ENCODE peak calls at places on chromosomes 12 and 14, in five cellular contexts. B is A549, G is transverse colon, I is tibial nerve, R is ovary. Y is an unnamed sample.

GRCh38 chr14:91038439-91038838 is 22.0 kb downstream of the RPS6KA5 start:
- DNase-seq in B (no peak), G (no peak), I (no peak), R (no peak), Y (no peak)

GRCh38 chr12:6267007-6267721 is 43.3 kb upstream of the PLEKHG6 start:
- DNase-seq in B (no peak), G (no peak), I (no peak), R (no peak), Y (no peak)

GRCh38 chr12:75526655-75527511 is 15.5 kb upstream of the KRR1 start:
- DNase-seq in B (peak), G (no peak), I (no peak), R (no peak), Y (no peak)

GRCh38 chr14:93536945-93537344 is 106.2 kb downstream of the UNC79 start:
- DNase-seq in B (peak), G (no peak), I (no peak), R (no peak), Y (no peak)

GRCh38 chr12:28267920-28268680 is 77.8 kb downstream of the CCDC91 start:
- DNase-seq in B (no peak), G (no peak), I (no peak), R (no peak), Y (no peak)

GRCh38 chr14:32252030-32252670 is 49.1 kb upstream of the RNU6-8 start:
- DNase-seq in B (peak), G (peak), I (peak), R (peak), Y (peak)

GRCh38 chr12:65631621-65632111 is 192.6 kb upstream of the HMGA2 start:
- DNase-seq in B (peak), G (no peak), I (no peak), R (no peak), Y (no peak)

GRCh38 chr12:38025916-38026315 is 290.7 kb upstream of the ALG10B start:
- DNase-seq in B (no peak), G (no peak), I (no peak), R (no peak), Y (no peak)

GRCh38 chr12:4269279-4269991 is 4.1 kb upstream of the CCND2 start:
- DNase-seq in B (no peak), G (peak), I (peak), R (peak), Y (peak)

GRCh38 chr14:88802596-88802995 is 9.8 kb upstream of the EML5 start:
- DNase-seq in B (no peak), G (no peak), I (no peak), R (no peak), Y (no peak)

GRCh38 chr12:5173511-5174011 is 129.9 kb downstream of the KCNA5 start:
- DNase-seq in B (no peak), G (no peak), I (no peak), R (no peak), Y (no peak)

GRCh38 chr12:131831021-131831571 is 2.9 kb downstream of the MMP17 start:
- DNase-seq in B (peak), G (no peak), I (no peak), R (no peak), Y (no peak)

GRCh38 chr12:11580125-11580751 is 69.2 kb upstream of the ETV6 start:
- DNase-seq in B (peak), G (no peak), I (no peak), R (no peak), Y (peak)

GRCh38 chr12:66087365-66087943 is 43.1 kb downstream of the LLPH start:
- DNase-seq in B (peak), G (peak), I (peak), R (peak), Y (peak)

GRCh38 chr14:72476657-72477499 is 417.0 kb downstream of the DPF3 start:
- DNase-seq in B (peak), G (peak), I (no peak), R (no peak), Y (no peak)

GRCh38 chr14:75982724-75983358 is 1.0 kb upstream of the TGFB3 start:
- DNase-seq in B (peak), G (peak), I (peak), R (peak), Y (no peak)

GRCh38 chr14:93946104-93946503 is 19.0 kb downstream of the FAM181A start:
- DNase-seq in B (no peak), G (no peak), I (no peak), R (no peak), Y (no peak)

GRCh38 chr12:83172441-83172840 is 485.7 kb downstream of the TMTC2 start:
- DNase-seq in B (no peak), G (no peak), I (no peak), R (no peak), Y (no peak)
- TF ChIP-seq EP300 in B (no peak), G (no peak), I (no peak), R (no peak), Y (no peak)

GRCh38 chr12:46382974-46383653 is 10.5 kb upstream of the SLC38A2 start:
- DNase-seq in B (peak), G (peak), I (peak), R (peak), Y (peak)

GRCh38 chr12:46384451-46385301 is 12.1 kb upstream of the SLC38A2 start:
- DNase-seq in B (no peak), G (no peak), I (no peak), R (no peak), Y (no peak)

GRCh38 chr12:46382425-46382973 is 9.9 kb upstream of the SLC38A2 start:
- DNase-seq in B (no peak), G (no peak), I (no peak), R (no peak), Y (no peak)

GRCh38 chr12:46385439-46385838 is 12.9 kb upstream of the SLC38A2 start:
- DNase-seq in B (peak), G (no peak), I (no peak), R (no peak), Y (no peak)

DNA sequence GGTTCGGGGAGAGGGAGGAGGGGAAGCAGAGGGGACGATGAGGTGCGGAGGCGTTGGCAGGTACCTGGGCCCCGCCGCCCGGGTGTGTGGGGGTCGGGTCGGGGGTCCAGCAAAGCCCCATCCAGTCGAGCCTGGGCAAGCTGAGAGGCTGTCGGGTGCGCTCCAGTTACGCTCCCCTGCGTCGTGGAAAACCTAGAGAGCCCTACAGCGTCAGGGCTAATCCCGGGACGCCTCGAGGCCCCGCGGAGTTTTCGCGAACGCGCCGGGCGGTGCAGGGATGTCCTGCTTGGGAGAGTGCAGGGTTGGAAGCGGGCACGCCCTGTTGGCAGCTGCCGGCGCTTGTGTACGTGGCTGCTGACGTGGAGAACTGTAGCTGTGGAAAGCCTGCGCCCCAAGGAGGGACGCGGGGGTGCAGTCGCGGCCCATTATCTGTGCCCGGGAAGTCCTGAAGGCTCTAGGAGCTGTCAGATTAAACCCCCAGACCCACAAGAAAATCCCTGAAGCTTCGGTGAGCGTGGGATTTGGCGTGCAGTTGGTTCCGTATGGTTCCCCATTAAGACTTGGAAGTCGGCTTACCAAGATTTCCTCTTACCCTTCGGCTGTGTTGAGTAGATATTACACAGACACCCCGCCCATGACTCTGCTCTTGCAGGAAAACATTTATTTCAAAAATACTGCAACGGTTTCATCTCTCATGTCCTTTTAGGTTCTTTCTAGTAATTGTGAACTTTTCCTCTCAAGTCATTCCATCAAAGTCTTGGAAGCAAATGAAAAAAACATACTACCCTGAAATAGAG is 11.3 kb upstream of the SLC38A2 start:
- DNase-seq in B (peak), G (peak), I (peak), R (peak), Y (peak)
- TF ChIP-seq EP300 in B (peak), G (peak), I (peak), R (peak), Y (peak)

GRCh38 chr12:102444093-102444492 is 36.3 kb downstream of the IGF1 start:
- DNase-seq in B (no peak), G (no peak), I (no peak), R (no peak), Y (no peak)
- TF ChIP-seq EP300 in B (no peak), G (no peak), I (no peak), R (no peak), Y (no peak)

GRCh38 chr12:71661977-71662522 is 1.6 kb downstream of the ZFC3H1 start:
- DNase-seq in B (no peak), G (no peak), I (no peak), R (no peak), Y (no peak)
- TF ChIP-seq EP300 in B (no peak), G (no peak), I (no peak), R (no peak), Y (no peak)

DNA sequence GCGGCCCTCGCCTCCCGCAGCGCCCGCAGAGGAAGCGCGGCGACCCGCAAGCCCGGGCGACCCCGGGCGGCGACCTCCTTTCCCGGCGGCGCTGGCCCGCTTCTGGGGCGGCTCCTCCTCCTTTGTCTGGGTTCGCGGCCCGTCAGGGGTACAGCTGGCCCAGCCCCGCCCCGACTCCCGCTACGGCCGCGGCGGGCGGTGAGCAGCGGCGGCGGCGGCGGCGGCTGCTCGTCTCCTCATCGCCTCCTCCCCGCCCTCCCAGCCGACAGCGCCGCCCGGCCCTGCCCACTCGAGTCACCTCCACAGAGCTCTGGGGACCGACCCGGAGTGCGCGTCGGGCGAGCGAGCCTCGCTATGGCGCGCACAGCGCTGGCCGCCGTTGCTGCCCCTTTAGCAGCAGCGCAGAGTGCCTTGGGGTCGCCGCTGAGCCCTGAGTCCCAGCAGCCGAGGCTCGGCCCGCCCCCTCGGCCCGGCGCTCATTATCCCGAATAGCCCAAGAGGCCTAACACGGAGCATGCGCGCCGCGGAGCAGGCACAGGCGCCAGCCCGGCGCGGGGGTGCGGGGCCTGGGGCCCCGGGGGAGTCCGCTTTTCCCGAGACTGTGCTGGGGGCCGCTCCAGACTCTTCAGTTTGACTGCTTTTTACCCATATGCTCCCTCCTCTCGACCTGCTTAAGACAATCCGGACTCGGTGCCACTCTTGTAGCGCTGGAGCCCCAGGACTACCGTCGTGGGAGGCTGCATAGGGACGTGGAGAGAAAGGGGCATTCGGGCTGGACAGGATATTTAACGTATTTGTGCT is at the start of gene SOS2:
- DNase-seq in B (peak), G (peak), I (peak), R (peak), Y (peak)
- TF ChIP-seq EP300 in B (no peak), G (no peak), I (no peak), R (no peak), Y (no peak)

Y was measured in stomach.